ENCODE peak calls at places on chromosomes 3 and 15, in six cellular contexts. U is HCT116, K is upper lobe of left lung, L is GM23338, Z is Panc1, W is GM12878. M is an unnamed sample. For H3K4me1, the result is how much of the 10 kb centered on the place peaks cover.

GRCh38 chr15:71549100-71549499 is 261.3 kb upstream of the NR2E3 start:
- ATAC-seq in Z (no peak), U (no peak), K (no peak), W (no peak), L (no peak), M (no peak)

GRCh38 chr3:65996605-65997004 is 42.1 kb downstream of the MAGI1 start:
- ATAC-seq in U (peak), K (peak), L (no peak), Z (no peak), W (no peak), M (no peak)

GRCh38 chr3:159902531-159903314 is 85.9 kb upstream of the IL12A start:
- ATAC-seq in W (peak), L (peak), K (no peak), U (no peak), Z (no peak), M (no peak)

GRCh38 chr15:93520206-93520605 is 431.2 kb upstream of the RGMA start:
- ATAC-seq in W (no peak), K (no peak), Z (no peak), L (peak), U (no peak), M (no peak)

GRCh38 chr15:51071609-51072008 is 23.1 kb downstream of the TNFAIP8L3 start:
- ATAC-seq in U (no peak), W (no peak), K (no peak), Z (no peak), L (no peak), M (no peak)

GRCh38 chr3:4741404-4742307 is 237.6 kb upstream of the BHLHE40 start:
- ATAC-seq in W (no peak), L (no peak), K (peak), Z (peak), U (peak), M (peak)

GRCh38 chr3:134406331-134407246 is 32.3 kb upstream of the AMOTL2 start:
- ATAC-seq in U (no peak), L (peak), W (no peak), K (peak), Z (peak), M (peak)

GRCh38 chr3:159992601-159993000 is 4.0 kb downstream of the IL12A start:
- ATAC-seq in L (no peak), Z (no peak), K (no peak), W (no peak), U (no peak), M (no peak)

GRCh38 chr3:15428539-15428938 is 1.1 kb downstream of the EAF1 start:
- ATAC-seq in Z (no peak), U (no peak), K (peak), W (peak), L (no peak), M (peak)

GRCh38 chr15:48089664-48090063 is 31.1 kb upstream of the SLC24A5 start:
- ATAC-seq in L (no peak), K (no peak), W (peak), U (no peak), Z (no peak), M (no peak)

GRCh38 chr3:17749705-17750293 is 7.4 kb upstream of the TBC1D5 start:
- ATAC-seq in Z (no peak), W (peak), K (no peak), L (no peak), U (no peak), M (no peak)

GRCh38 chr15:91946914-91947313 is 93.4 kb downstream of the SLCO3A1 start:
- ATAC-seq in K (no peak), W (no peak), Z (no peak), U (no peak), L (peak), M (no peak)

GRCh38 chr15:67744331-67745058 is 80.8 kb upstream of the SKOR1 start:
- ATAC-seq in U (no peak), K (no peak), W (peak), Z (no peak), L (no peak), M (no peak)

GRCh38 chr15:90316139-90316538 is 35.9 kb upstream of the ZNF774 start:
- ATAC-seq in K (no peak), W (no peak), L (no peak), Z (no peak), U (no peak), M (no peak)

GRCh38 chr15:85597155-85597815 is 197.4 kb downstream of the KLHL25 start:
- ATAC-seq in W (peak), U (no peak), L (no peak), Z (no peak), K (no peak), M (no peak)

GRCh38 chr15:72345280-72345679 is 25.3 kb upstream of the CELF6 start:
- ATAC-seq in Z (no peak), U (no peak), K (no peak), L (no peak), W (no peak), M (no peak)

GRCh38 chr3:16064660-16065414 is 109.6 kb upstream of the GALNT15 start:
- ATAC-seq in K (no peak), L (no peak), W (no peak), Z (no peak), U (no peak), M (peak)

GRCh38 chr3:112794622-112795172 is 52.0 kb downstream of the CD200R1L start:
- ATAC-seq in L (no peak), Z (no peak), W (no peak), U (no peak), K (peak), M (no peak)

GRCh38 chr3:49378249-49378899 is 20.2 kb upstream of the GPX1 start:
- ATAC-seq in W (no peak), Z (no peak), K (peak), U (peak), L (no peak), M (peak)

GRCh38 chr15:56428821-56429458 is 36.0 kb downstream of the MNS1 start:
- ATAC-seq in W (peak), L (no peak), K (no peak), U (peak), Z (peak), M (no peak)

GRCh38 chr15:39230917-39231285 is 350.0 kb upstream of the THBS1 start:
- ATAC-seq in L (peak), U (no peak), Z (no peak), K (no peak), W (no peak), M (no peak)

GRCh38 chr3:139664958-139665357 is 12.8 kb downstream of the NMNAT3 start:
- ATAC-seq in K (no peak), U (no peak), Z (no peak), W (no peak), L (no peak), M (no peak)

GRCh38 chr15:83285979-83286553 is 1.6 kb upstream of the BNC1 start:
- ATAC-seq in Z (peak), U (peak), K (no peak), L (no peak), W (no peak), M (no peak)

GRCh38 chr3:39386331-39386730 is 3.2 kb downstream of the SLC25A38 start:
- ATAC-seq in U (no peak), W (no peak), K (no peak), Z (no peak), L (no peak), M (no peak)
- H3K4me1 ChIP-seq in U (under half), W (under half), K (under half), Z (under half), L (under half), M (under half)

GRCh38 chr3:150469031-150469930 is 61.2 kb downstream of the TSC22D2 start:
- ATAC-seq in L (no peak), Z (peak), K (peak), W (no peak), U (peak), M (peak)
- TF ChIP-seq POLR2AphosphoS5 in L (no peak), Z (no peak), K (no peak), W (no peak), U (no peak), M (peak)

GRCh38 chr3:34008191-34008590 is 209.8 kb downstream of the PDCD6IP start:
- ATAC-seq in U (no peak), W (peak), Z (no peak), K (no peak), L (peak), M (no peak)
- H3K4me1 ChIP-seq in U (under half), W (under half), Z (under half), K (under half), L (under half), M (under half)

DNA sequence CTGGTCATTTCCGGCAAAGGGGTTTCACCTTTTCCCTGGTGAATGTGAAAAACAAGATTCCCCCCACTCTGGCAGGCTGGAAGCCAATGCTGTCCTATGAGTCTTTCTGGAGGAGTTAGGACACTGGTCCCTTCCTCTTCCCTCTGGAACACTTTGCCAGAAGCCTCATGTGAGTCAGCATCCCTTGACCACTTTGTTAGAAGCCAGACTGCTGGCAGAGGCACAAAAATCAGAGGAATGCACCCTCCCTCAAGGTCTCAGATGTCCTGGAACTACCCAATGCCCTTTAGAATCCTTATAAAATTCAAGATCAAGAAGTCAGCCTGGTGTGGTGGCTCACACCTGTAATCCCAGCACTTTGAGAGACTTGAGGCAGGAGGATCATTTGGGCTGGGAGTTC is 26.6 kb downstream of the ITGB5 start:
- ATAC-seq in K (peak), Z (peak), U (peak), L (no peak), W (no peak), M (peak)
- TF ChIP-seq POLR2AphosphoS5 in K (no peak), Z (peak), U (peak), L (no peak), W (no peak), M (peak)

GRCh38 chr3:144843099-144843498 is 871.5 kb downstream of the DIPK2A start:
- ATAC-seq in L (no peak), U (peak), W (peak), Z (no peak), K (no peak), M (no peak)
- H3K4me1 ChIP-seq in L (under half), U (under half), W (under half), Z (under half), K (under half), M (under half)

DNA sequence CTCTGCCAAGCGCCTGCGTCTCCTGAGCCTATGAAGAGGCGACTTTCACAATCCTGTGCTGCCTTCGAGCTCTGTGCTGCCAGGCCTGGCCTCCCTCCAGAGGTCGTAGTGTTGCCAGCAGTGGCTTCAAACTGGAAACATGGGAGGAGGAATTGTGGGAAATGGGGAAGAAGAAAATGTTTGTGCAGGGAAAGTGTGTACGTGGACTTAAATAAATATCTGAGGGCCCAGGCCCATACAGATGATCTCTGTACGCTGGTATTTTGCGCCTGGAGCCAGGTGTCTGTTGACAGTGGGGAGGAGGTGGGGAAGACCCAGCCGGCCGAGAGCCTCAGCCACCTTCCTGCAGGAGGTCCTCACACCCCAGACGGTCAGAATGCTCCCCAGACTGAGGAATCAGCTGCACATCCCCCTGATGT is 44.6 kb downstream of the ZBTB38 start:
- ATAC-seq in K (peak), W (no peak), Z (peak), U (no peak), L (peak), M (peak)
- TF ChIP-seq POLR2AphosphoS5 in K (peak), W (no peak), Z (no peak), U (no peak), L (no peak), M (peak)

M was measured in gastroesophageal sphincter.